ENCODE peak calls at places on chromosomes 7 and 10, in eight cellular contexts. X is GM12865, J is osteocyte, L is body of pancreas, Y is GM06990, T is neural progenitor cell, P is heart left ventricle, M is hepatocyte. D is an unnamed sample.

GRCh38 chr7:50335795-50336754 is 31.6 kb downstream of the IKZF1 start:
- DNase-seq in X (peak), J (no peak), L (no peak), Y (peak), T (no peak), P (no peak), M (no peak), D (no peak)

GRCh38 chr7:2643386-2644229 is 11.8 kb downstream of the TTYH3 start:
- DNase-seq in X (peak), J (no peak), L (no peak), Y (no peak), T (no peak), P (no peak), M (no peak), D (no peak)

GRCh38 chr7:1046722-1047679 is 2.7 kb downstream of the GPR146 start:
- DNase-seq in X (no peak), J (no peak), L (peak), Y (no peak), T (no peak), P (no peak), M (no peak), D (no peak)

GRCh38 chr7:130970696-130971095 is 236.7 kb upstream of the KLF14 start:
- DNase-seq in X (no peak), J (no peak), L (no peak), Y (no peak), T (no peak), P (no peak), M (no peak), D (no peak)

GRCh38 chr10:110636932-110637557 is 7.1 kb upstream of the RBM20 start:
- DNase-seq in X (no peak), J (no peak), L (no peak), Y (no peak), T (peak), P (peak), M (no peak), D (no peak)

GRCh38 chr10:31678573-31679122 is 250.0 kb downstream of the ARHGAP12 start:
- DNase-seq in X (no peak), J (peak), L (no peak), Y (no peak), T (no peak), P (no peak), M (no peak), D (no peak)

GRCh38 chr7:47291461-47292051 is 290.4 kb downstream of the TNS3 start:
- DNase-seq in X (peak), J (no peak), L (no peak), Y (peak), T (no peak), P (no peak), M (no peak), D (peak)

GRCh38 chr7:2616973-2617709 is 14.6 kb upstream of the TTYH3 start:
- DNase-seq in X (no peak), J (no peak), L (no peak), Y (no peak), T (peak), P (no peak), M (peak), D (no peak)

GRCh38 chr7:13262929-13263530 is 575.6 kb downstream of the ARL4A start:
- DNase-seq in X (peak), J (no peak), L (no peak), Y (no peak), T (peak), P (no peak), M (peak), D (peak)

GRCh38 chr7:141115949-141116348 is 42.1 kb downstream of the TMEM178B start:
- DNase-seq in X (no peak), J (no peak), L (peak), Y (no peak), T (no peak), P (no peak), M (no peak), D (no peak)

GRCh38 chr7:24971333-24972165 is 8.4 kb downstream of the OSBPL3 start:
- DNase-seq in X (peak), J (no peak), L (no peak), Y (no peak), T (no peak), P (no peak), M (peak), D (no peak)

GRCh38 chr7:24851791-24852190 is 94.5 kb upstream of the GSDME start:
- DNase-seq in X (no peak), J (no peak), L (no peak), Y (no peak), T (no peak), P (no peak), M (no peak), D (no peak)

GRCh38 chr7:78020131-78020873 is 221.7 kb downstream of the PHTF2 start:
- DNase-seq in X (peak), J (no peak), L (peak), Y (peak), T (peak), P (peak), M (peak), D (peak)

GRCh38 chr10:76394707-76395042 is 963.3 kb downstream of the LRMDA start:
- DNase-seq in X (no peak), J (no peak), L (no peak), Y (no peak), T (no peak), P (no peak), M (no peak), D (no peak)

GRCh38 chr7:27640914-27641570 is 21.6 kb downstream of the HIBADH start:
- DNase-seq in X (peak), J (no peak), L (peak), Y (no peak), T (no peak), P (peak), M (no peak), D (no peak)

GRCh38 chr10:33653584-33654367 is 319.3 kb upstream of the NRP1 start:
- DNase-seq in X (no peak), J (no peak), L (no peak), Y (no peak), T (no peak), P (no peak), M (no peak), D (no peak)

GRCh38 chr10:94456942-94457341 is 54.6 kb downstream of the TBC1D12 start:
- DNase-seq in X (no peak), J (no peak), L (no peak), Y (no peak), T (no peak), P (no peak), M (no peak), D (no peak)

GRCh38 chr10:94465684-94466083 is 63.3 kb downstream of the TBC1D12 start:
- DNase-seq in X (no peak), J (no peak), L (no peak), Y (no peak), T (no peak), P (no peak), M (no peak), D (no peak)

GRCh38 chr10:94461503-94461902 is 59.2 kb downstream of the TBC1D12 start:
- DNase-seq in X (no peak), J (no peak), L (no peak), Y (no peak), T (no peak), P (no peak), M (no peak), D (no peak)

GRCh38 chr10:94459385-94459784 is 57.0 kb downstream of the TBC1D12 start:
- DNase-seq in X (no peak), J (no peak), L (no peak), Y (no peak), T (no peak), P (no peak), M (no peak), D (no peak)

GRCh38 chr10:94462130-94462529 is 59.8 kb downstream of the TBC1D12 start:
- DNase-seq in X (no peak), J (no peak), L (no peak), Y (no peak), T (no peak), P (no peak), M (no peak), D (no peak)
- TF ChIP-seq CTCF in X (no peak), J (no peak), L (no peak), Y (no peak), T (no peak), P (no peak), M (no peak), D (no peak)

GRCh38 chr7:65749518-65749917 is 123.4 kb upstream of the VKORC1L1 start:
- DNase-seq in X (no peak), J (no peak), L (no peak), Y (no peak), T (no peak), P (no peak), M (no peak), D (no peak)

GRCh38 chr7:65749039-65749438 is 123.8 kb upstream of the VKORC1L1 start:
- DNase-seq in X (no peak), J (no peak), L (no peak), Y (no peak), T (no peak), P (no peak), M (no peak), D (no peak)

GRCh38 chr7:65746398-65746669 is 126.5 kb upstream of the VKORC1L1 start:
- DNase-seq in X (no peak), J (no peak), L (no peak), Y (no peak), T (no peak), P (no peak), M (no peak), D (no peak)

GRCh38 chr7:65750511-65751344 is 122.1 kb upstream of the VKORC1L1 start:
- DNase-seq in X (peak), J (peak), L (peak), Y (peak), T (peak), P (peak), M (peak), D (peak)
- TF ChIP-seq CTCF in X (no peak), J (no peak), L (peak), Y (no peak), T (peak), P (no peak), M (no peak), D (no peak)

GRCh38 chr10:36781570-36781969 is 343.8 kb upstream of the ANKRD30A start:
- DNase-seq in X (no peak), J (no peak), L (no peak), Y (no peak), T (no peak), P (no peak), M (no peak), D (no peak)

GRCh38 chr10:36783400-36783799 is 342.0 kb upstream of the ANKRD30A start:
- DNase-seq in X (no peak), J (no peak), L (no peak), Y (no peak), T (no peak), P (no peak), M (no peak), D (no peak)

GRCh38 chr10:36778600-36778999 is 346.8 kb upstream of the ANKRD30A start:
- DNase-seq in X (no peak), J (no peak), L (no peak), Y (no peak), T (no peak), P (no peak), M (no peak), D (no peak)

GRCh38 chr10:36773652-36774051 is 351.7 kb upstream of the ANKRD30A start:
- DNase-seq in X (no peak), J (no peak), L (no peak), Y (no peak), T (no peak), P (no peak), M (no peak), D (no peak)

DNA sequence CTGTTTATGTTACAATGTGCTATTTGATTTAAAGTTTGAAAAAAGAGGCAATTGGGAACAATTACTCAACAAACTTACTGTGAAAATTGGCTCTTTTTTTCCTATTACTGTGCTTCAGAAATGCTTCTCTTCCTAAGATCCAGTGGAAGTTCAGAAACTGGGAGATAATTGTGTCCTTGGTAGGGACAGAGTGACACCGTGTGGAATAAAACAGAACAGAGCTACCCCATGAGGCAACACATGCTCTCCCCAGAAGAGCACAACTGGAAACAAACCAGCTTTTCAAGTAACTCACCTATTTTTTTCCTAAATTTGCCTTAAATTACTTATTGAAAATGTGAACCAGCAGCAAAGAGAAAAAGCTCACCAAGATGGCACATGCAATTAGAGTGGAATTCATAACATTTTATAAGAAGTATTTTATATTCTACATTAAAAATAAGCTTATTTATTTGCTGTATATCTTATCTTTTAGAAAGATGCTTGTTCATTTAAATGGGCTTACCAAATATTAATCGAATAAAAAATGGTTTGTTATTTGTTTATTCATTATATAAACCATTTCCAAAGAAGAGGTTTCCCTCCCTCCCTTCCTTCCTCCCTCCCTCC is 346.1 kb upstream of the ANKRD30A start:
- DNase-seq in X (no peak), J (no peak), L (peak), Y (no peak), T (peak), P (peak), M (peak), D (no peak)
- TF ChIP-seq CTCF in X (peak), J (peak), L (peak), Y (no peak), T (peak), P (peak), M (peak), D (no peak)

DNA sequence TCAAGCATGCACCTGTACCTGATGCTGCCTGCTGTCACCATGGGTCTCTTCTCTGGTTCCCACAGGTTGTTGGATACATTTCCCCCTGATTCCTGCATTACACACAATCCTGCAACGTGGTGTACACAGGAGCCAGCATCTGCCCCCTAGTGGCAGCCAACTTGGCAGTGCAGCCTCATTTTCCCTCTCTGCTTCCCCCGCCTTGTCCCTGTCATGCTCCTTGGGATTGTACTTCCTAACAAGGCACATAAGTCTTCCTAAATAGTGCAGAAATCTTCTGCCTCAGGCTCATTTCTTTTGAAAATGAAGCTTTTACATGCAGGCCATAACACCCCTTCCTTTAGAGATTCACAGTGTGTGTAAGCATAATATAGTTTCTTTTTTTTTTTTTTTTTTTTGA is 387.5 kb downstream of the CCSER2 start:
- DNase-seq in X (peak), J (no peak), L (no peak), Y (no peak), T (peak), P (no peak), M (peak), D (peak)
- TF ChIP-seq CTCF in X (peak), J (peak), L (no peak), Y (peak), T (peak), P (no peak), M (peak), D (peak)

DNA sequence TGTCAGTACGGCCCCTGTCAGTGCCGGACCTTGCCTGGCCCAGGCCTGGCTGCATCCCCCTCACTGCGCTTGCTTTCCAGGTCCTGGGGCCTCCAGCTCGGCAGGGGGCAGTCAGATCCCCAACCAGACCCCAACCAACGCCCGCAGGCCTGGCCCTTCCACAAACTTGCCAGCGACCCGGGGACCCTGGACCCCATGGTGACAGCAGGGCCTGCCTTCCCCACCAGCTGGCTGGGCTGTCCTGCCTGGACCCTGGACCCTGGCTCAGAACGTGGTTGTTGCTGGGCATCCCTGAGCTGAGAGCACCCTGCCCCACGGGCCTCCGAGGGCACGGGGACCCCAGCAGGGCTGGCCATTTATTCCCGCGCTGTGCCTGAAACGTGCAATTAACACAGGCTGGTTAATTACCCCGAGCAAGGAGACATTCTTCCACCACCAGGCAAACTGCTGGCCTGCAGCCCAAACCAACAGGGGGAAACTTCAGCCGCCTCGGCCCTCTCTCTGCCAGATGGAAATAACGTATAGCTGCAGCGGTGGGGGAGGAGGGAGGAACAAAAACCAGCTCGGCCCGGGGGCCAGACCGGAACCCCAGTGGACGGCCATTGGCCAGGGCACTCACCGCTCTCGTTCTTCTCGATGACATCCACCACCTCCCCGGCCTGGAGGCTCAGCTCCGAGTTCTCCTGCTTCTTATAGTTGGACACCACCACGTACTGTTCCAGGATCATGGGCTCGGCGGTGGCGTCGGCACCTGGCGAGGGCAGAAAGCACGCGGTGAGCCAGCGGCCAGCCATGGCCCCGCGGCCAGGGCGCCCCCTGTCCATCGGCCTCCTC is 167.1 kb downstream of the NEURL1 start:
- DNase-seq in X (no peak), J (no peak), L (no peak), Y (no peak), T (no peak), P (no peak), M (no peak), D (peak)
- TF ChIP-seq CTCF in X (no peak), J (no peak), L (no peak), Y (no peak), T (no peak), P (no peak), M (no peak), D (peak)

GRCh38 chr7:111561909-111562732 is at the start of gene IMMP2L:
- DNase-seq in X (peak), J (peak), L (peak), Y (peak), T (peak), P (peak), M (peak), D (peak)
- TF ChIP-seq CTCF in X (peak), J (peak), L (peak), Y (peak), T (peak), P (peak), M (peak), D (peak)

GRCh38 chr7:129778770-129779601 is 167.5 kb downstream of the NRF1 start:
- DNase-seq in X (no peak), J (no peak), L (peak), Y (no peak), T (peak), P (no peak), M (peak), D (no peak)

GRCh38 chr7:129776397-129776792 is 164.9 kb downstream of the NRF1 start:
- DNase-seq in X (no peak), J (no peak), L (no peak), Y (no peak), T (no peak), P (no peak), M (no peak), D (no peak)

GRCh38 chr7:129775695-129776396 is 164.3 kb downstream of the NRF1 start:
- DNase-seq in X (no peak), J (no peak), L (no peak), Y (no peak), T (peak), P (no peak), M (no peak), D (no peak)

GRCh38 chr7:129777993-129778769 is 166.7 kb downstream of the NRF1 start:
- DNase-seq in X (no peak), J (no peak), L (no peak), Y (no peak), T (peak), P (no peak), M (no peak), D (no peak)

DNA sequence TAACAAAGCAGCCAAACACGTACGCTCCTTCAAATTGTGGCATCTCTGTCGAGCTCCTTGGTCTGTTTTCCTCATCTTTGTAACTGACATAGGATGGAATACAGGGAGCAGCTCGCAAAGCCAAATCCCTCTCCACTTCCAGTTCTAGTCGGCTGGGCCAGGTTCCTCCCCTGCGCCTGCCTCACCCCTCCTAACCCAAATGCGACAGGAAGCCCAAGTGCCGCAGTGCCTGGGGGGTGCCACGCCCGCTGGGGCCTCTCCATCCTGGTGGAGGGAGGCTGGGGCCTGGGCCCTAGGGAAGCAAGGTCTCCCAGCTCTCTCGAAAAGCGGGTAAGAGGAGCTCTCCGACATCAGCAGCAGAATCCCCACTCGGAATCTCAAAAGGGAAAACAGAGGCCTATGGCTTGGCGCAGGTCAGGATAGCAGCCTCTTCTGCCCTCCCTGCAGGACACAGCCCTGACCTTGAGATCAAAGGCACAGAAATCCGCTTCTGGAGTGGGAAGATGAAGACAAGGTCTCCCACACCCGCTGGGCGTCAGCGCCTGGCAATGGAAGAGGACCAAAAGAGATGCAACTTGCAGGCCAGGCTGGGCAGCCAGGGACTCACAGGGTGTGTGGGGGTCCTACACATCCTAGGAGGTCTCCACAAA is 165.8 kb downstream of the NRF1 start:
- DNase-seq in X (no peak), J (no peak), L (no peak), Y (no peak), T (peak), P (no peak), M (no peak), D (no peak)
- TF ChIP-seq CTCF in X (no peak), J (no peak), L (no peak), Y (no peak), T (no peak), P (no peak), M (no peak), D (no peak)

GRCh38 chr7:146214842-146215241 is 98.2 kb downstream of the CNTNAP2 start:
- DNase-seq in X (no peak), J (no peak), L (no peak), Y (no peak), T (no peak), P (no peak), M (no peak), D (no peak)

GRCh38 chr7:146216371-146217041 is 99.9 kb downstream of the CNTNAP2 start:
- DNase-seq in X (no peak), J (no peak), L (no peak), Y (no peak), T (no peak), P (no peak), M (no peak), D (no peak)
- TF ChIP-seq CTCF in X (no peak), J (no peak), L (no peak), Y (no peak), T (no peak), P (no peak), M (no peak), D (no peak)

D was measured in GM10248.